ENCODE peak calls at places on chromosomes 5 and 9, in nine cellular contexts. G is uterus, C is PC-3, V is transverse colon, W is left lung, Z is ovary, I is adrenal gland, Q is IMR-90, R is heart left ventricle. U is an unnamed sample.

GRCh38 chr9:91060520-91061343 is 259.1 kb downstream of the SYK start:
- DNase-seq in G (peak; percentile 88), C (peak; percentile 94), V (peak; percentile 28), W (no peak), Z (no peak), I (peak; percentile 32), Q (peak; percentile 99), R (no peak), U (no peak)

GRCh38 chr5:178232124-178232919 is at the start of gene PHYKPL:
- DNase-seq in G (peak; percentile 63), C (peak; percentile 68), V (peak; percentile 80), W (peak; percentile 74), Z (peak; percentile 83), I (peak; percentile 84), Q (peak; percentile 58), R (peak; percentile 81), U (peak; percentile 87)

GRCh38 chr9:132412089-132412488 is 2.1 kb downstream of the CFAP77 start:
- DNase-seq in G (no peak), C (peak; percentile 31), V (no peak), W (no peak), Z (no peak), I (no peak), Q (no peak), R (no peak), U (no peak)

GRCh38 chr5:57082441-57083067 is 91.3 kb upstream of the GPBP1 start:
- DNase-seq in G (no peak), C (peak; percentile 47), V (no peak), W (no peak), Z (no peak), I (no peak), Q (peak; percentile 10), R (no peak), U (no peak)

GRCh38 chr5:145936401-145937131 is at the start of gene SH3RF2:
- DNase-seq in G (no peak), C (peak; percentile 75), V (peak; percentile 91), W (peak; percentile 60), Z (peak; percentile 19), I (peak; percentile 44), Q (peak; percentile 73), R (peak; percentile 51), U (peak; percentile 80)

GRCh38 chr9:86487222-86487841 is 133.1 kb upstream of the TUT7 start:
- DNase-seq in G (no peak), C (peak; percentile 44), V (no peak), W (no peak), Z (no peak), I (no peak), Q (peak; percentile 76), R (no peak), U (no peak)

GRCh38 chr9:134671341-134672113 is 29.9 kb downstream of the COL5A1 start:
- DNase-seq in G (no peak), C (no peak), V (no peak), W (peak; percentile 29), Z (peak; percentile 21), I (no peak), Q (no peak), R (no peak), U (no peak)

GRCh38 chr9:92385474-92385873 is 18.9 kb downstream of the OGN start:
- DNase-seq in G (no peak), C (peak; percentile 41), V (no peak), W (no peak), Z (no peak), I (no peak), Q (no peak), R (no peak), U (no peak)

GRCh38 chr5:83354958-83355357 is 116.6 kb upstream of the VCAN start:
- DNase-seq in G (no peak), C (no peak), V (no peak), W (no peak), Z (no peak), I (no peak), Q (no peak), R (no peak), U (no peak)

GRCh38 chr9:136645903-136646754 is 16.6 kb upstream of the EGFL7 start:
- DNase-seq in G (peak; percentile 56), C (no peak), V (no peak), W (no peak), Z (peak; percentile 32), I (no peak), Q (no peak), R (peak; percentile 88), U (no peak)

GRCh38 chr5:131983244-131983771 is 28.1 kb downstream of the ACSL6 start:
- DNase-seq in G (no peak), C (no peak), V (no peak), W (no peak), Z (no peak), I (no peak), Q (no peak), R (no peak), U (no peak)

GRCh38 chr5:101473483-101473882 is 570.4 kb upstream of the ST8SIA4 start:
- DNase-seq in G (no peak), C (no peak), V (no peak), W (no peak), Z (no peak), I (no peak), Q (peak; percentile 12), R (no peak), U (no peak)

GRCh38 chr5:113082547-113082905 is 105.9 kb downstream of the DCP2 start:
- DNase-seq in G (no peak), C (no peak), V (no peak), W (no peak), Z (no peak), I (no peak), Q (no peak), R (no peak), U (no peak)

GRCh38 chr5:149299451-149300054 is 27.9 kb downstream of the AFAP1L1 start:
- DNase-seq in G (no peak), C (no peak), V (no peak), W (no peak), Z (no peak), I (no peak), Q (no peak), R (peak; percentile 58), U (no peak)

GRCh38 chr9:38229830-38230155 is 160.8 kb upstream of the SHB start:
- DNase-seq in G (no peak), C (no peak), V (no peak), W (no peak), Z (no peak), I (no peak), Q (no peak), R (no peak), U (no peak)

GRCh38 chr5:133113331-133114061 is 61.7 kb downstream of the HSPA4 start:
- DNase-seq in G (no peak), C (no peak), V (no peak), W (no peak), Z (no peak), I (no peak), Q (peak; percentile 56), R (no peak), U (no peak)

GRCh38 chr5:137696481-137696880 is 39.4 kb downstream of the KLHL3 start:
- DNase-seq in G (no peak), C (peak; percentile 3), V (no peak), W (no peak), Z (no peak), I (no peak), Q (peak; percentile 63), R (no peak), U (no peak)

GRCh38 chr5:93163010-93163663 is 417.9 kb downstream of the NR2F1-AS1 start:
- DNase-seq in G (no peak), C (peak; percentile 96), V (no peak), W (no peak), Z (no peak), I (no peak), Q (peak; percentile 88), R (no peak), U (no peak)

GRCh38 chr9:98263482-98264357 is 8.3 kb upstream of the TBC1D2 start:
- DNase-seq in G (peak; percentile 72), C (peak; percentile 79), V (peak; percentile 86), W (peak; percentile 84), Z (peak; percentile 76), I (peak; percentile 79), Q (peak; percentile 84), R (peak; percentile 83), U (peak; percentile 54)

GRCh38 chr9:3576358-3576757 is 50.6 kb upstream of the RFX3 start:
- DNase-seq in G (no peak), C (no peak), V (no peak), W (peak; percentile 45), Z (no peak), I (no peak), Q (no peak), R (no peak), U (no peak)

GRCh38 chr5:134784241-134784920 is 25.8 kb downstream of the DDX46 start:
- DNase-seq in G (no peak), C (no peak), V (no peak), W (no peak), Z (no peak), I (no peak), Q (peak; percentile 33), R (no peak), U (no peak)
- TF ChIP-seq CTCF in G (no peak), C (peak; percentile 38), V (no peak), W (no peak), Z (no peak), I (no peak), Q (peak; percentile 39), R (no peak), U (no peak)

GRCh38 chr5:65479527-65479926 is 2.2 kb downstream of the ADAMTS6 start:
- DNase-seq in G (no peak), C (no peak), V (no peak), W (no peak), Z (no peak), I (no peak), Q (no peak), R (no peak), U (no peak)
- H3K27ac ChIP-seq in G (no peak overlapping the region), C (no peak overlapping the region), V (peak overlapping the region; percentile 86), W (no peak overlapping the region), Z (no peak overlapping the region), I (no peak overlapping the region), Q (no peak overlapping the region), R (peak overlapping the region; percentile 93), U (no peak overlapping the region)

DNA sequence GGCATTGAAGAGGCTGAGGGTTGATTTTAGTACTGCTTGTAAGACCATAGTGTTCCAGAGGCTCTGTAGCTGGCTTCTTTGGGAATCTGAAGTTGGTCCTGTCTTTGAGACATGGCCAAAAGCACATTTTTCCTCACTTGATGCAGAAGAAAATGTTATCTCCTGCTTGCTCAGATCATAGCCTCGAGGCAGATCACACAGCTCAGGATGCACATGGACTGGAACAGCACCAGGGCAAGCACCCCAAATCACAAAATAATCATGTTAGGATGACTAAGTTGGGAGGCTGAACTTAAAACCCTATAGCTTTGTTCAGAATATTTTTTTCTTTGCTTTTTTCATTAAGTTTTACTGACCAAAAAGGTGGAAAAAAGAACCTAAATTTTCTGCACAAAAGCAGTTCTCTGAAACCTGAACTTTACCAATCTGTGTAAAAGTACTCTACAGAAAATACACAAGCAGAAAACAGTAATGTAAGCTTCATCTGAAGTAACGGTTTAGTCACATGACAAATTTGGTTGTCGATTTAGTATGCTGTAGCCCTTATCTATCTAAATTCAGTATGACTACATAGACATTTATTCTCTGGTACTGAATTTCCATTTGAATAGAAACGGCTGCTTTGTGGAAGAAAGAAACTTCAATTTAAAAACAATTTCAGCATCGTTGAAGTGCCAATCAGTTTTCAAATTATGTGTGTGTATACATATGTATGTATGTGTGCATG is 3.4 kb downstream of the KLHL9 start:
- DNase-seq in G (no peak), C (no peak), V (no peak), W (no peak), Z (no peak), I (no peak), Q (peak; percentile 34), R (no peak), U (no peak)
- H3K4me3 ChIP-seq in G (no peak overlapping the region), C (peak overlapping the region; percentile 76), V (no peak overlapping the region), W (no peak overlapping the region), Z (no peak overlapping the region), I (no peak overlapping the region), Q (no peak overlapping the region), R (no peak overlapping the region), U (no peak overlapping the region)

GRCh38 chr5:86971034-86971511 is 296.6 kb upstream of the RASA1 start:
- DNase-seq in G (no peak), C (peak; percentile 68), V (no peak), W (no peak), Z (no peak), I (no peak), Q (peak; percentile 27), R (no peak), U (no peak)
- TF ChIP-seq CTCF in G (no peak), C (peak; percentile 65), V (no peak), W (no peak), Z (no peak), I (peak; percentile 27), Q (peak; percentile 9), R (no peak), U (no peak)

U was measured in pancreas.